ENCODE peak calls at places on chromosome 21, in eight cellular contexts. One of them, this sample, is unnamed.

GRCh38 chr21:36664678-36665022 is 34.3 kb upstream of the SIM2 start:
- DNase-seq in activated naive CD8-positive, alpha-beta T cell treated with anti-CD3 and anti-CD28 coated beads for 36 hours: no peak
- DNase-seq in astrocyte of the hippocampus: no peak
- DNase-seq in cardiac fibroblast: no peak
- DNase-seq in mesothelial cell of epicardium: no peak
- DNase-seq in caudate nucleus: no peak
- DNase-seq in HS-5: no peak
- DNase-seq in fibroblast of mammary gland: no peak
- DNase-seq in this sample: peak; percentile 43

GRCh38 chr21:15001773-15002647 is 62.8 kb downstream of the NRIP1 start:
- DNase-seq in caudate nucleus: no peak
- DNase-seq in astrocyte of the hippocampus: no peak
- DNase-seq in mesothelial cell of epicardium: no peak
- DNase-seq in activated naive CD8-positive, alpha-beta T cell treated with anti-CD3 and anti-CD28 coated beads for 36 hours: no peak
- DNase-seq in cardiac fibroblast: no peak
- DNase-seq in fibroblast of mammary gland: no peak
- DNase-seq in HS-5: no peak
- DNase-seq in this sample: no peak

GRCh38 chr21:37032877-37033471 is 26.5 kb downstream of the RIPPLY3 start:
- DNase-seq in fibroblast of mammary gland: peak; percentile 75
- DNase-seq in mesothelial cell of epicardium: no peak
- DNase-seq in caudate nucleus: no peak
- DNase-seq in astrocyte of the hippocampus: peak; percentile 55
- DNase-seq in cardiac fibroblast: peak; percentile 75
- DNase-seq in HS-5: peak; percentile 30
- DNase-seq in activated naive CD8-positive, alpha-beta T cell treated with anti-CD3 and anti-CD28 coated beads for 36 hours: no peak
- DNase-seq in this sample: no peak

GRCh38 chr21:39434950-39435349 is 10.6 kb downstream of the LCA5L start:
- DNase-seq in cardiac fibroblast: peak; percentile 24
- DNase-seq in fibroblast of mammary gland: peak; percentile 41
- DNase-seq in activated naive CD8-positive, alpha-beta T cell treated with anti-CD3 and anti-CD28 coated beads for 36 hours: no peak
- DNase-seq in mesothelial cell of epicardium: no peak
- DNase-seq in astrocyte of the hippocampus: no peak
- DNase-seq in HS-5: no peak
- DNase-seq in caudate nucleus: no peak
- DNase-seq in this sample: no peak

GRCh38 chr21:26918318-26919065 is 48.4 kb downstream of the ADAMTS5 start:
- DNase-seq in astrocyte of the hippocampus: no peak
- DNase-seq in fibroblast of mammary gland: peak; percentile 64
- DNase-seq in cardiac fibroblast: peak; percentile 63
- DNase-seq in activated naive CD8-positive, alpha-beta T cell treated with anti-CD3 and anti-CD28 coated beads for 36 hours: no peak
- DNase-seq in HS-5: peak; percentile 50
- DNase-seq in caudate nucleus: no peak
- DNase-seq in mesothelial cell of epicardium: no peak
- DNase-seq in this sample: no peak

GRCh38 chr21:41771625-41771945 is 4.7 kb upstream of the RIPK4 start:
- DNase-seq in astrocyte of the hippocampus: no peak
- DNase-seq in fibroblast of mammary gland: no peak
- DNase-seq in mesothelial cell of epicardium: no peak
- DNase-seq in activated naive CD8-positive, alpha-beta T cell treated with anti-CD3 and anti-CD28 coated beads for 36 hours: no peak
- DNase-seq in cardiac fibroblast: no peak
- DNase-seq in HS-5: no peak
- DNase-seq in caudate nucleus: no peak
- DNase-seq in this sample: no peak

GRCh38 chr21:45039309-45040113 is 34.9 kb upstream of the ADARB1 start:
- DNase-seq in HS-5: no peak
- DNase-seq in caudate nucleus: no peak
- DNase-seq in cardiac fibroblast: no peak
- DNase-seq in astrocyte of the hippocampus: no peak
- DNase-seq in mesothelial cell of epicardium: no peak
- DNase-seq in activated naive CD8-positive, alpha-beta T cell treated with anti-CD3 and anti-CD28 coated beads for 36 hours: no peak
- DNase-seq in fibroblast of mammary gland: no peak
- DNase-seq in this sample: no peak

GRCh38 chr21:41507521-41508414 is at the start of gene TMPRSS2:
- DNase-seq in astrocyte of the hippocampus: peak; percentile 12
- DNase-seq in mesothelial cell of epicardium: peak; percentile 48
- DNase-seq in HS-5: no peak
- DNase-seq in activated naive CD8-positive, alpha-beta T cell treated with anti-CD3 and anti-CD28 coated beads for 36 hours: no peak
- DNase-seq in fibroblast of mammary gland: no peak
- DNase-seq in caudate nucleus: no peak
- DNase-seq in cardiac fibroblast: no peak
- DNase-seq in this sample: no peak

GRCh38 chr21:33844104-33844889 is 71.3 kb downstream of the ATP5PO start:
- DNase-seq in activated naive CD8-positive, alpha-beta T cell treated with anti-CD3 and anti-CD28 coated beads for 36 hours: no peak
- DNase-seq in fibroblast of mammary gland: no peak
- DNase-seq in cardiac fibroblast: peak; percentile 14
- DNase-seq in mesothelial cell of epicardium: no peak
- DNase-seq in caudate nucleus: no peak
- DNase-seq in HS-5: no peak
- DNase-seq in astrocyte of the hippocampus: peak; percentile 94
- DNase-seq in this sample: no peak

GRCh38 chr21:27101533-27101932 is 134.6 kb upstream of the ADAMTS5 start:
- DNase-seq in caudate nucleus: no peak
- DNase-seq in fibroblast of mammary gland: peak; percentile 35
- DNase-seq in astrocyte of the hippocampus: no peak
- DNase-seq in mesothelial cell of epicardium: no peak
- DNase-seq in HS-5: no peak
- DNase-seq in activated naive CD8-positive, alpha-beta T cell treated with anti-CD3 and anti-CD28 coated beads for 36 hours: no peak
- DNase-seq in cardiac fibroblast: peak; percentile 57
- DNase-seq in this sample: no peak

GRCh38 chr21:14991957-14992356 is 72.8 kb downstream of the NRIP1 start:
- DNase-seq in activated naive CD8-positive, alpha-beta T cell treated with anti-CD3 and anti-CD28 coated beads for 36 hours: no peak
- DNase-seq in HS-5: no peak
- DNase-seq in fibroblast of mammary gland: no peak
- DNase-seq in cardiac fibroblast: peak; percentile 65
- DNase-seq in astrocyte of the hippocampus: no peak
- DNase-seq in caudate nucleus: no peak
- DNase-seq in mesothelial cell of epicardium: no peak
- DNase-seq in this sample: no peak

GRCh38 chr21:34279883-34280282 is 83.9 kb upstream of the KCNE2 start:
- DNase-seq in caudate nucleus: no peak
- DNase-seq in HS-5: no peak
- DNase-seq in astrocyte of the hippocampus: no peak
- DNase-seq in fibroblast of mammary gland: no peak
- DNase-seq in cardiac fibroblast: no peak
- DNase-seq in mesothelial cell of epicardium: no peak
- DNase-seq in activated naive CD8-positive, alpha-beta T cell treated with anti-CD3 and anti-CD28 coated beads for 36 hours: no peak
- DNase-seq in this sample: no peak

GRCh38 chr21:25689226-25689625 is 45.5 kb downstream of the ATP5PF start:
- DNase-seq in HS-5: no peak
- DNase-seq in activated naive CD8-positive, alpha-beta T cell treated with anti-CD3 and anti-CD28 coated beads for 36 hours: no peak
- DNase-seq in fibroblast of mammary gland: peak; percentile 10
- DNase-seq in cardiac fibroblast: no peak
- DNase-seq in mesothelial cell of epicardium: no peak
- DNase-seq in caudate nucleus: no peak
- DNase-seq in astrocyte of the hippocampus: peak; percentile 16
- DNase-seq in this sample: no peak

GRCh38 chr21:42652527-42653491 is 612 bp upstream of the PDE9A start:
- DNase-seq in mesothelial cell of epicardium: no peak
- DNase-seq in activated naive CD8-positive, alpha-beta T cell treated with anti-CD3 and anti-CD28 coated beads for 36 hours: no peak
- DNase-seq in HS-5: no peak
- DNase-seq in fibroblast of mammary gland: peak; percentile 60
- DNase-seq in cardiac fibroblast: peak; percentile 37
- DNase-seq in astrocyte of the hippocampus: peak; percentile 83
- DNase-seq in caudate nucleus: no peak
- DNase-seq in this sample: no peak

GRCh38 chr21:46314441-46315020 is 9.1 kb downstream of the C21orf58 start:
- DNase-seq in astrocyte of the hippocampus: no peak
- DNase-seq in caudate nucleus: no peak
- DNase-seq in fibroblast of mammary gland: no peak
- DNase-seq in mesothelial cell of epicardium: no peak
- DNase-seq in cardiac fibroblast: no peak
- DNase-seq in activated naive CD8-positive, alpha-beta T cell treated with anti-CD3 and anti-CD28 coated beads for 36 hours: no peak
- DNase-seq in HS-5: no peak
- DNase-seq in this sample: no peak

GRCh38 chr21:28885853-28886177 is 106.9 kb downstream of the LTN1 start:
- DNase-seq in caudate nucleus: no peak
- DNase-seq in mesothelial cell of epicardium: no peak
- DNase-seq in fibroblast of mammary gland: peak; percentile 88
- DNase-seq in cardiac fibroblast: no peak
- DNase-seq in activated naive CD8-positive, alpha-beta T cell treated with anti-CD3 and anti-CD28 coated beads for 36 hours: no peak
- DNase-seq in astrocyte of the hippocampus: no peak
- DNase-seq in HS-5: peak; percentile 40
- DNase-seq in this sample: no peak

GRCh38 chr21:43994085-43994484 is 18.0 kb upstream of the TRAPPC10 start:
- DNase-seq in caudate nucleus: no peak
- DNase-seq in fibroblast of mammary gland: no peak
- DNase-seq in cardiac fibroblast: no peak
- DNase-seq in HS-5: no peak
- DNase-seq in activated naive CD8-positive, alpha-beta T cell treated with anti-CD3 and anti-CD28 coated beads for 36 hours: no peak
- DNase-seq in astrocyte of the hippocampus: no peak
- DNase-seq in mesothelial cell of epicardium: no peak
- DNase-seq in this sample: no peak

GRCh38 chr21:20698585-20698984 is 299.6 kb upstream of the NCAM2 start:
- DNase-seq in caudate nucleus: no peak
- DNase-seq in astrocyte of the hippocampus: no peak
- DNase-seq in cardiac fibroblast: no peak
- DNase-seq in fibroblast of mammary gland: no peak
- DNase-seq in HS-5: no peak
- DNase-seq in mesothelial cell of epicardium: no peak
- DNase-seq in activated naive CD8-positive, alpha-beta T cell treated with anti-CD3 and anti-CD28 coated beads for 36 hours: no peak
- DNase-seq in this sample: no peak

GRCh38 chr21:34220556-34221195 is 143.1 kb upstream of the KCNE2 start:
- DNase-seq in caudate nucleus: no peak
- DNase-seq in activated naive CD8-positive, alpha-beta T cell treated with anti-CD3 and anti-CD28 coated beads for 36 hours: no peak
- DNase-seq in fibroblast of mammary gland: no peak
- DNase-seq in cardiac fibroblast: no peak
- DNase-seq in mesothelial cell of epicardium: no peak
- DNase-seq in astrocyte of the hippocampus: no peak
- DNase-seq in HS-5: no peak
- DNase-seq in this sample: no peak

GRCh38 chr21:29504751-29505321 is 206.1 kb downstream of the BACH1 start:
- DNase-seq in mesothelial cell of epicardium: no peak
- DNase-seq in cardiac fibroblast: peak; percentile 53
- DNase-seq in activated naive CD8-positive, alpha-beta T cell treated with anti-CD3 and anti-CD28 coated beads for 36 hours: no peak
- DNase-seq in HS-5: no peak
- DNase-seq in fibroblast of mammary gland: peak; percentile 14
- DNase-seq in caudate nucleus: no peak
- DNase-seq in astrocyte of the hippocampus: peak; percentile 92
- DNase-seq in this sample: no peak

GRCh38 chr21:38773108-38774061 is 32.3 kb upstream of the ETS2 start:
- DNase-seq in fibroblast of mammary gland: peak; percentile 100
- DNase-seq in caudate nucleus: no peak
- DNase-seq in mesothelial cell of epicardium: no peak
- DNase-seq in activated naive CD8-positive, alpha-beta T cell treated with anti-CD3 and anti-CD28 coated beads for 36 hours: no peak
- DNase-seq in astrocyte of the hippocampus: peak; percentile 87
- DNase-seq in HS-5: peak; percentile 93
- DNase-seq in cardiac fibroblast: peak; percentile 99
- DNase-seq in this sample: no peak

GRCh38 chr21:26495283-26495849 is 77.7 kb downstream of the CYYR1 start:
- DNase-seq in mesothelial cell of epicardium: no peak
- DNase-seq in caudate nucleus: no peak
- DNase-seq in fibroblast of mammary gland: no peak
- DNase-seq in astrocyte of the hippocampus: no peak
- DNase-seq in activated naive CD8-positive, alpha-beta T cell treated with anti-CD3 and anti-CD28 coated beads for 36 hours: no peak
- DNase-seq in cardiac fibroblast: no peak
- DNase-seq in HS-5: no peak
- DNase-seq in this sample: no peak

GRCh38 chr21:46418265-46418946 is 40.3 kb upstream of the DIP2A start:
- DNase-seq in mesothelial cell of epicardium: no peak
- DNase-seq in cardiac fibroblast: no peak
- DNase-seq in caudate nucleus: no peak
- DNase-seq in activated naive CD8-positive, alpha-beta T cell treated with anti-CD3 and anti-CD28 coated beads for 36 hours: no peak
- DNase-seq in fibroblast of mammary gland: no peak
- DNase-seq in HS-5: no peak
- DNase-seq in astrocyte of the hippocampus: no peak
- DNase-seq in this sample: no peak

GRCh38 chr21:42393443-42393950 is 2.4 kb downstream of the TMPRSS3 start:
- DNase-seq in cardiac fibroblast: no peak
- DNase-seq in caudate nucleus: no peak
- DNase-seq in activated naive CD8-positive, alpha-beta T cell treated with anti-CD3 and anti-CD28 coated beads for 36 hours: no peak
- DNase-seq in astrocyte of the hippocampus: no peak
- DNase-seq in fibroblast of mammary gland: no peak
- DNase-seq in mesothelial cell of epicardium: no peak
- DNase-seq in HS-5: no peak
- DNase-seq in this sample: no peak

GRCh38 chr21:43874085-43874785 is 9.2 kb downstream of the AGPAT3 start:
- DNase-seq in astrocyte of the hippocampus: no peak
- DNase-seq in cardiac fibroblast: no peak
- DNase-seq in caudate nucleus: no peak
- DNase-seq in activated naive CD8-positive, alpha-beta T cell treated with anti-CD3 and anti-CD28 coated beads for 36 hours: no peak
- DNase-seq in fibroblast of mammary gland: no peak
- DNase-seq in mesothelial cell of epicardium: no peak
- DNase-seq in HS-5: no peak
- DNase-seq in this sample: no peak

GRCh38 chr21:20996421-20997307 is 1.5 kb upstream of the NCAM2 start:
- DNase-seq in mesothelial cell of epicardium: no peak
- DNase-seq in astrocyte of the hippocampus: peak; percentile 56
- DNase-seq in fibroblast of mammary gland: no peak
- DNase-seq in HS-5: no peak
- DNase-seq in caudate nucleus: no peak
- DNase-seq in cardiac fibroblast: peak; percentile 57
- DNase-seq in activated naive CD8-positive, alpha-beta T cell treated with anti-CD3 and anti-CD28 coated beads for 36 hours: no peak
- DNase-seq in this sample: no peak

GRCh38 chr21:44739316-44739715 is 27.9 kb upstream of the TSPEAR start:
- DNase-seq in astrocyte of the hippocampus: no peak
- DNase-seq in cardiac fibroblast: no peak
- DNase-seq in activated naive CD8-positive, alpha-beta T cell treated with anti-CD3 and anti-CD28 coated beads for 36 hours: no peak
- DNase-seq in caudate nucleus: no peak
- DNase-seq in fibroblast of mammary gland: no peak
- DNase-seq in mesothelial cell of epicardium: no peak
- DNase-seq in HS-5: no peak
- DNase-seq in this sample: no peak

GRCh38 chr21:29378814-29379213 is 80.1 kb downstream of the BACH1 start:
- DNase-seq in astrocyte of the hippocampus: peak; percentile 28
- DNase-seq in activated naive CD8-positive, alpha-beta T cell treated with anti-CD3 and anti-CD28 coated beads for 36 hours: no peak
- DNase-seq in caudate nucleus: no peak
- DNase-seq in cardiac fibroblast: peak; percentile 9
- DNase-seq in HS-5: no peak
- DNase-seq in fibroblast of mammary gland: no peak
- DNase-seq in mesothelial cell of epicardium: no peak
- DNase-seq in this sample: no peak

GRCh38 chr21:45547211-45547900 is 5.1 kb upstream of the SLC19A1 start:
- DNase-seq in HS-5: no peak
- DNase-seq in caudate nucleus: no peak
- DNase-seq in cardiac fibroblast: no peak
- DNase-seq in activated naive CD8-positive, alpha-beta T cell treated with anti-CD3 and anti-CD28 coated beads for 36 hours: no peak
- DNase-seq in astrocyte of the hippocampus: no peak
- DNase-seq in fibroblast of mammary gland: no peak
- DNase-seq in mesothelial cell of epicardium: no peak
- DNase-seq in this sample: peak; percentile 16

GRCh38 chr21:20997633-20998455 is at the start of gene NCAM2:
- DNase-seq in caudate nucleus: peak; percentile 71
- DNase-seq in mesothelial cell of epicardium: peak; percentile 77
- DNase-seq in fibroblast of mammary gland: peak; percentile 66
- DNase-seq in cardiac fibroblast: peak; percentile 69
- DNase-seq in activated naive CD8-positive, alpha-beta T cell treated with anti-CD3 and anti-CD28 coated beads for 36 hours: peak; percentile 69
- DNase-seq in astrocyte of the hippocampus: peak; percentile 90
- DNase-seq in HS-5: peak; percentile 15
- DNase-seq in this sample: no peak

This sample was measured in mesenteric fat pad.